ENCODE peak calls at places on chromosomes 5 and 9, in nine cellular contexts. Z is hippocampal formation; V is iris pigment epithelial cell; N is stimulated activated effector memory CD8-positive, alpha-beta T cell treated with anti-CD3 and anti-CD28 coated beads, Interleukin-12 subunit alpha, Interleukin-12 subunit beta, amount 100 ng/mL, for 72 hours; Y is anterior cingulate cortex; A is retina; U is gastrocnemius medialis; J is central memory CD4-positive, alpha-beta T cell; L is ovary. H is an unnamed sample.

GRCh38 chr9:16257604-16258003 is 612.9 kb downstream of the BNC2 start:
- DNase-seq in V (peak; percentile 42), N (no peak), J (no peak), Z (no peak), L (no peak), A (no peak), Y (no peak), U (no peak), H (no peak)

GRCh38 chr9:108961151-108961550 is 27.0 kb downstream of the ABITRAM start:
- DNase-seq in A (no peak), N (no peak), J (no peak), U (no peak), V (no peak), Y (no peak), Z (no peak), L (no peak), H (no peak)

GRCh38 chr5:39716532-39716971 is 291.8 kb upstream of the DAB2 start:
- DNase-seq in V (peak; percentile 77), N (no peak), U (no peak), J (peak; percentile 14), Z (no peak), L (no peak), A (peak; percentile 26), Y (no peak), H (no peak)

GRCh38 chr5:56270058-56270457 is 36.9 kb upstream of the ANKRD55 start:
- DNase-seq in U (no peak), A (peak; percentile 22), L (no peak), V (no peak), N (no peak), Y (no peak), Z (no peak), J (no peak), H (no peak)

GRCh38 chr5:179243333-179243732 is 101.9 kb downstream of the ADAMTS2 start:
- DNase-seq in L (peak; percentile 21), Z (peak; percentile 72), A (no peak), U (peak; percentile 11), J (no peak), Y (peak; percentile 65), V (peak; percentile 49), N (no peak), H (peak; percentile 25)

GRCh38 chr9:79895232-79895631 is 323.5 kb downstream of the TLE4 start:
- DNase-seq in Y (no peak), L (no peak), Z (no peak), A (peak; percentile 61), J (no peak), V (no peak), N (no peak), U (no peak), H (no peak)

GRCh38 chr5:206927-207536 is 10.9 kb downstream of the CCDC127 start:
- DNase-seq in A (no peak), J (no peak), Y (no peak), V (no peak), N (no peak), Z (no peak), L (no peak), U (no peak), H (no peak)

GRCh38 chr9:70352356-70352755 is 62.1 kb downstream of the KLF9 start:
- DNase-seq in V (peak; percentile 79), N (no peak), Z (no peak), J (no peak), U (no peak), A (no peak), Y (no peak), L (no peak), H (no peak)

GRCh38 chr9:89153618-89154017 is 25.0 kb downstream of the SHC3 start:
- DNase-seq in Y (no peak), J (no peak), V (peak; percentile 89), A (no peak), N (no peak), Z (no peak), U (no peak), L (no peak), H (peak; percentile 44)

GRCh38 chr5:159971038-159971437 is 37.9 kb upstream of the TTC1 start:
- DNase-seq in V (peak; percentile 89), U (no peak), A (no peak), L (no peak), Y (no peak), N (no peak), J (no peak), Z (no peak), H (no peak)

GRCh38 chr5:180785151-180785781 is 17.3 kb downstream of the MGAT1 start:
- DNase-seq in Z (no peak), Y (no peak), U (no peak), A (peak; percentile 55), V (peak; percentile 89), L (no peak), N (no peak), J (no peak), H (no peak)

GRCh38 chr9:37370968-37371563 is 51.4 kb upstream of the GRHPR start:
- DNase-seq in V (no peak), A (no peak), N (no peak), U (no peak), J (no peak), Y (no peak), L (no peak), Z (no peak), H (no peak)

GRCh38 chr5:80594810-80595209 is 24.7 kb upstream of the ANKRD34B start:
- DNase-seq in J (no peak), A (no peak), Y (no peak), L (no peak), U (no peak), N (no peak), V (no peak), Z (no peak), H (no peak)

GRCh38 chr9:30172206-30172605 is 2212.2 kb upstream of the ACO1 start:
- DNase-seq in L (no peak), N (no peak), Y (no peak), J (no peak), V (peak; percentile 1), U (no peak), Z (no peak), A (no peak), H (no peak)

GRCh38 chr9:82490019-82490499 is 501.5 kb downstream of the SPATA31D1 start:
- DNase-seq in J (no peak), A (peak; percentile 26), V (peak; percentile 25), L (no peak), Z (no peak), U (no peak), Y (no peak), N (no peak), H (no peak)

H was measured in NK-92 treated with Interleukin-12 subunit alpha and Interleukin-12 subunit beta, amount 100 ng/mL, for 24 hours.